ENCODE peak calls at places on chromosomes 3 and 15, in five cellular contexts. One of them, this sample, is unnamed.
A peak's percentile ranks its signal among the peaks of the same experiment; 100 is the strongest.

GRCh38 chr3:197417896-197418618 is 119.6 kb upstream of the DLG1 start:
- DNase-seq in breast epithelium: no peak
- DNase-seq in heart right ventricle: no peak
- DNase-seq in body of pancreas: no peak
- DNase-seq in uterus: no peak
- DNase-seq in this sample: no peak

GRCh38 chr15:61951949-61952348 is 108.3 kb downstream of the VPS13C start:
- DNase-seq in breast epithelium: no peak
- DNase-seq in heart right ventricle: peak; percentile 22
- DNase-seq in body of pancreas: peak; percentile 47
- DNase-seq in uterus: no peak
- DNase-seq in this sample: no peak

GRCh38 chr3:61877359-61877770 is 316.0 kb downstream of the PTPRG start:
- DNase-seq in breast epithelium: no peak
- DNase-seq in heart right ventricle: no peak
- DNase-seq in body of pancreas: no peak
- DNase-seq in uterus: no peak
- DNase-seq in this sample: no peak

GRCh38 chr15:29141908-29142747 is 127.5 kb downstream of the NSMCE3 start:
- DNase-seq in breast epithelium: peak; percentile 68
- DNase-seq in heart right ventricle: no peak
- DNase-seq in body of pancreas: no peak
- DNase-seq in uterus: no peak
- DNase-seq in this sample: no peak

GRCh38 chr3:52028572-52028971 is 27.8 kb downstream of the DUSP7 start:
- DNase-seq in breast epithelium: no peak
- DNase-seq in heart right ventricle: peak; percentile 67
- DNase-seq in body of pancreas: peak; percentile 38
- DNase-seq in uterus: no peak
- DNase-seq in this sample: no peak

GRCh38 chr3:185153170-185153733 is 392 bp upstream of the C3orf70 start:
- DNase-seq in breast epithelium: no peak
- DNase-seq in heart right ventricle: no peak
- DNase-seq in body of pancreas: no peak
- DNase-seq in uterus: no peak
- DNase-seq in this sample: no peak

GRCh38 chr3:42438193-42438592 is 27.8 kb upstream of the LYZL4 start:
- DNase-seq in breast epithelium: no peak
- DNase-seq in heart right ventricle: no peak
- DNase-seq in body of pancreas: no peak
- DNase-seq in uterus: no peak
- DNase-seq in this sample: no peak

GRCh38 chr3:104909721-104910120 is 457.0 kb upstream of the ALCAM start:
- DNase-seq in breast epithelium: no peak
- DNase-seq in heart right ventricle: no peak
- DNase-seq in body of pancreas: no peak
- DNase-seq in uterus: no peak
- DNase-seq in this sample: no peak

GRCh38 chr3:104388624-104389023 is 978.1 kb upstream of the ALCAM start:
- DNase-seq in breast epithelium: no peak
- DNase-seq in heart right ventricle: no peak
- DNase-seq in body of pancreas: no peak
- DNase-seq in uterus: no peak
- DNase-seq in this sample: no peak

GRCh38 chr15:63369296-63369695 is 12.3 kb downstream of the CA12 start:
- DNase-seq in breast epithelium: no peak
- DNase-seq in heart right ventricle: no peak
- DNase-seq in body of pancreas: no peak
- DNase-seq in uterus: no peak
- DNase-seq in this sample: no peak

GRCh38 chr3:186626254-186626847 is 13.5 kb downstream of the AHSG start:
- DNase-seq in breast epithelium: no peak
- DNase-seq in heart right ventricle: no peak
- DNase-seq in body of pancreas: no peak
- DNase-seq in uterus: no peak
- DNase-seq in this sample: no peak

GRCh38 chr3:168839692-168840091 is 744.0 kb upstream of the GOLIM4 start:
- DNase-seq in breast epithelium: no peak
- DNase-seq in heart right ventricle: no peak
- DNase-seq in body of pancreas: no peak
- DNase-seq in uterus: no peak
- DNase-seq in this sample: no peak

GRCh38 chr15:69011641-69012040 is 2.9 kb upstream of the NOX5 start:
- DNase-seq in breast epithelium: no peak
- DNase-seq in heart right ventricle: no peak
- DNase-seq in body of pancreas: no peak
- DNase-seq in uterus: no peak
- DNase-seq in this sample: no peak

GRCh38 chr3:119880966-119881365 is 99.1 kb downstream of the NR1I2 start:
- DNase-seq in breast epithelium: no peak
- DNase-seq in heart right ventricle: no peak
- DNase-seq in body of pancreas: no peak
- DNase-seq in uterus: no peak
- DNase-seq in this sample: no peak

GRCh38 chr3:113252553-113252952 is 41.2 kb downstream of the BOC start:
- DNase-seq in breast epithelium: no peak
- DNase-seq in heart right ventricle: no peak
- DNase-seq in body of pancreas: no peak
- DNase-seq in uterus: no peak
- DNase-seq in this sample: no peak

GRCh38 chr3:103499132-103499885 is 1064.5 kb downstream of the ZPLD1 start:
- DNase-seq in breast epithelium: no peak
- DNase-seq in heart right ventricle: no peak
- DNase-seq in body of pancreas: no peak
- DNase-seq in uterus: no peak
- DNase-seq in this sample: no peak

GRCh38 chr3:37905987-37906674 is 44.5 kb downstream of the CTDSPL start:
- DNase-seq in breast epithelium: no peak
- DNase-seq in heart right ventricle: no peak
- DNase-seq in body of pancreas: no peak
- DNase-seq in uterus: no peak
- DNase-seq in this sample: no peak

GRCh38 chr3:22836131-22836530 is 367.0 kb upstream of the UBE2E2 start:
- DNase-seq in breast epithelium: no peak
- DNase-seq in heart right ventricle: no peak
- DNase-seq in body of pancreas: no peak
- DNase-seq in uterus: no peak
- DNase-seq in this sample: peak; percentile 67

GRCh38 chr3:65439641-65440040 is 599.1 kb downstream of the MAGI1 start:
- DNase-seq in breast epithelium: no peak
- DNase-seq in heart right ventricle: peak; percentile 61
- DNase-seq in body of pancreas: peak; percentile 27
- DNase-seq in uterus: peak; percentile 19
- DNase-seq in this sample: no peak

GRCh38 chr15:67033012-67033411 is 32.4 kb upstream of the SMAD3 start:
- DNase-seq in breast epithelium: no peak
- DNase-seq in heart right ventricle: no peak
- DNase-seq in body of pancreas: no peak
- DNase-seq in uterus: no peak
- DNase-seq in this sample: no peak

GRCh38 chr3:47855461-47856383 is 52.8 kb downstream of the DHX30 start:
- DNase-seq in breast epithelium: no peak
- DNase-seq in heart right ventricle: no peak
- DNase-seq in body of pancreas: no peak
- DNase-seq in uterus: no peak
- DNase-seq in this sample: no peak

GRCh38 chr3:39960515-39961403 is 151.3 kb downstream of the MYRIP start:
- DNase-seq in breast epithelium: no peak
- DNase-seq in heart right ventricle: no peak
- DNase-seq in body of pancreas: no peak
- DNase-seq in uterus: peak; percentile 31
- DNase-seq in this sample: no peak

GRCh38 chr3:19183572-19183971 is 35.3 kb downstream of the KCNH8 start:
- DNase-seq in breast epithelium: no peak
- DNase-seq in heart right ventricle: no peak
- DNase-seq in body of pancreas: no peak
- DNase-seq in uterus: no peak
- DNase-seq in this sample: no peak

GRCh38 chr3:131848111-131848510 is 186.7 kb downstream of the CPNE4 start:
- DNase-seq in breast epithelium: no peak
- DNase-seq in heart right ventricle: no peak
- DNase-seq in body of pancreas: no peak
- DNase-seq in uterus: no peak
- DNase-seq in this sample: no peak

GRCh38 chr3:106349191-106349881 is 480.5 kb upstream of the CBLB start:
- DNase-seq in breast epithelium: no peak
- DNase-seq in heart right ventricle: no peak
- DNase-seq in body of pancreas: no peak
- DNase-seq in uterus: no peak
- DNase-seq in this sample: no peak

GRCh38 chr3:10361375-10361774 is 40.5 kb upstream of the SEC13 start:
- DNase-seq in breast epithelium: no peak
- DNase-seq in heart right ventricle: no peak
- DNase-seq in body of pancreas: no peak
- DNase-seq in uterus: no peak
- DNase-seq in this sample: no peak

GRCh38 chr3:52022323-52023100 is 26.8 kb upstream of the RPL29 start:
- DNase-seq in breast epithelium: no peak
- DNase-seq in heart right ventricle: peak; percentile 76
- DNase-seq in body of pancreas: no peak
- DNase-seq in uterus: peak; percentile 37
- DNase-seq in this sample: peak; percentile 56

GRCh38 chr3:38031022-38031994 is 1.9 kb upstream of the PLCD1 start:
- DNase-seq in breast epithelium: peak; percentile 65
- DNase-seq in heart right ventricle: no peak
- DNase-seq in body of pancreas: peak; percentile 78
- DNase-seq in uterus: no peak
- DNase-seq in this sample: peak; percentile 91

DNA sequence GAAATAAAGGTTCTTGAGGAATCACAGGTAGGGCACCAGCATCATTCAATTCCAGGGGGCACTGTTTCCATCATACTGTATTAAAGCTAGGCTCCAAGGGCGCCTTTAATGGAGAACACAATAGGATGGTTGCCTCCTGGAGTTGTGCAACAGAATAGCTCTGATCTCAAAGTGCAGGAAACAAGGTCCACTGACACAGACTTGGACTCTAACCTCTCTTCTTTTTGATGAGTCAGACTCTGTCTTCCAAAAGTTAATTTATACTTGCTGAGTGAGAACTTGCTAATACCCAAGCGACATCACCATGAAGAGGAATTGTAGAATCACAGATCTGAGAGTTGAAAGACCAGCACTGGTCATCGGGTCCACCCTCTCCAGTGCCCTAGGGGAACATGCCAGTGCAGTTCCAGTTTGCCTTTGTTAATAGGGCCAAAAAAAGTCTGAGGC is 94.4 kb upstream of the PHLDB2 start:
- DNase-seq in breast epithelium: no peak
- DNase-seq in heart right ventricle: no peak
- DNase-seq in body of pancreas: no peak
- DNase-seq in uterus: no peak
- DNase-seq in this sample: no peak
- TF ChIP-seq CTCF in breast epithelium: no peak
- TF ChIP-seq CTCF in heart right ventricle: no peak
- TF ChIP-seq CTCF in body of pancreas: no peak
- TF ChIP-seq CTCF in uterus: no peak
- TF ChIP-seq CTCF in this sample: no peak

GRCh38 chr15:71251548-71252035 is 136.3 kb downstream of the THSD4 start:
- DNase-seq in breast epithelium: no peak
- DNase-seq in heart right ventricle: no peak
- DNase-seq in body of pancreas: no peak
- DNase-seq in uterus: no peak
- DNase-seq in this sample: no peak
- H3K27ac ChIP-seq in breast epithelium: peak overlapping the region; percentile 62
- H3K27ac ChIP-seq in heart right ventricle: peak overlapping the region; percentile 49
- H3K27ac ChIP-seq in body of pancreas: peak overlapping the region; percentile 44
- H3K27ac ChIP-seq in uterus: peak overlapping the region; percentile 66
- H3K27ac ChIP-seq in this sample: no peak overlapping the region

GRCh38 chr3:102226463-102226862 is 208.4 kb upstream of the ZPLD1 start:
- DNase-seq in breast epithelium: no peak
- DNase-seq in heart right ventricle: no peak
- DNase-seq in body of pancreas: no peak
- DNase-seq in uterus: no peak
- DNase-seq in this sample: no peak

GRCh38 chr3:102229062-102229655 is 205.7 kb upstream of the ZPLD1 start:
- DNase-seq in breast epithelium: peak; percentile 57
- DNase-seq in heart right ventricle: peak; percentile 69
- DNase-seq in body of pancreas: peak; percentile 75
- DNase-seq in uterus: peak; percentile 68
- DNase-seq in this sample: peak; percentile 47

GRCh38 chr3:102225407-102226132 is 209.2 kb upstream of the ZPLD1 start:
- DNase-seq in breast epithelium: no peak
- DNase-seq in heart right ventricle: no peak
- DNase-seq in body of pancreas: peak; percentile 22
- DNase-seq in uterus: peak; percentile 17
- DNase-seq in this sample: no peak

GRCh38 chr3:102223139-102223538 is 211.7 kb upstream of the ZPLD1 start:
- DNase-seq in breast epithelium: no peak
- DNase-seq in heart right ventricle: no peak
- DNase-seq in body of pancreas: no peak
- DNase-seq in uterus: no peak
- DNase-seq in this sample: peak; percentile 76

DNA sequence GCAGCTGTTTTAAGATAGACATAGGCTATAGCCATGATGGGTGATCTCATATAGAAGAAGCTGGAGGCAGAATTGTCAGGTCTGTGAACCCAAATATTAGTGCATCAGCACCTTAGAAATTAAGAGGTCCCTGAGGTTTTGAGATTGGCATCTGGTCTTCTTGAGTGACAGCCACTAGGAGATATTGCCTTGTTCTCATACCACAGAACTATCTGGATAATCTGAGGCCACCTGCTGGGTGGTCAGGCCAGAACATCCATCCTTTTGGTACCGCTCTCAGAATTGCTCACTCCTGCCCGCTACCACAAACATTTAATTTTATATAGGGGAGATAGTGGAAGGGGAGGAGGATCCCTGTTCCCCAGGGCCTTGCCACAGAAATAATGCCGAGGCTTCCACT is 210.6 kb upstream of the ZPLD1 start:
- DNase-seq in breast epithelium: no peak
- DNase-seq in heart right ventricle: no peak
- DNase-seq in body of pancreas: no peak
- DNase-seq in uterus: peak; percentile 23
- DNase-seq in this sample: no peak
- TF ChIP-seq CTCF in breast epithelium: peak; percentile 33
- TF ChIP-seq CTCF in heart right ventricle: no peak
- TF ChIP-seq CTCF in body of pancreas: peak; percentile 33
- TF ChIP-seq CTCF in uterus: peak; percentile 41
- TF ChIP-seq CTCF in this sample: peak; percentile 29

DNA sequence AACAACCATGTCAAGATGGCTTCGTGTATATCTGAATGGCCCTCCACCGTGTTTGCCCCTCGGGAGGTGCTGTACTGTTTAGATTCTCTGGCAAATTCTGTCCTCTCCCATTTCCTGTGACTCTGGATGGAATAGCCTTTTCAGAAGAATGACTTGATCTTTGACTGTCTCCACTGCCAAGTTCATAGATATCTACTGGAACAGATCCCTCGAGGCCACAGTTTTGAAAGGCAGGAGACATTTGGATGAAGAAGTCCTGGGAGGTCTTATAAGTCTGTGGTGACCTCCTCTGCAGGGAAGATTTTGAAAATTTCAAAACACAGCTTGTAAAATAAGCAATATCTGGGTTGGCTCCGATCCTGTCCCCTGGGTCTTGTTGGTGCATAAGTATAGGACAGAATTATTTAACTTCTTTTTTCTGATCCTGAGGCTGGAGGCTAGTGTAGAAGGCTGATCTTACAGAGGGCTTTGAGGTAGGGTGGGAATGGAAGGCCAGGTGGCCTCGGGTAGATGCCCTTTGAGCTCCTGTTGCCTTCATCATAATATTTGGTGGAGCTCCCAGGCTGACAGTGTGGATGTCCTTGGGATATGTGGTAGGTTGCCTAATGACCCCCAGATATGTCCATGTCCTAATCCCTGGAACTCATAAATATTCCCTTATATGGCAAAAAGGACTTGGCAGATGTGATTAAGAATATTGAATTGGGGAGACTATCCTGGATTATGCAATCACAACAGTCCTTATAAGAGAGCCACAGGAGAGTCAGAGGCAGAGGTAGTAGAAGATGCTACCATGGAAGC is 5.3 kb downstream of the ADAMTSL3 start:
- DNase-seq in breast epithelium: no peak
- DNase-seq in heart right ventricle: peak; percentile 69
- DNase-seq in body of pancreas: no peak
- DNase-seq in uterus: peak; percentile 70
- DNase-seq in this sample: no peak
- H3K27ac ChIP-seq in breast epithelium: no peak overlapping the region
- H3K27ac ChIP-seq in heart right ventricle: peak overlapping the region; percentile 71
- H3K27ac ChIP-seq in body of pancreas: peak overlapping the region; percentile 7
- H3K27ac ChIP-seq in uterus: peak overlapping the region; percentile 62
- H3K27ac ChIP-seq in this sample: no peak overlapping the region